ENCODE peak calls at places on chromosomes 13 and 19, in six cellular contexts. X is PC-3, U is astrocyte, F is PC-9, R is mammary epithelial cell, G is A673. W is an unnamed sample. For H3K4me1, the result is how much of the 10 kb centered on the place peaks cover.

GRCh38 chr13:27968316-27969072 is 621 bp downstream of the CDX2 start:
- DNase-seq in X (no peak), U (no peak), F (no peak), R (peak), G (no peak), W (no peak)

GRCh38 chr19:45553464-45553863 is 31.1 kb downstream of the OPA3 start:
- DNase-seq in X (no peak), U (no peak), F (no peak), R (no peak), G (no peak), W (peak)

GRCh38 chr19:2032296-2032941 is 16.9 kb upstream of the BTBD2 start:
- DNase-seq in X (peak), U (peak), F (peak), R (peak), G (peak), W (peak)

GRCh38 chr13:107642841-107643240 is 572.5 kb downstream of the LIG4 start:
- DNase-seq in X (no peak), U (no peak), F (no peak), R (no peak), G (no peak), W (no peak)

GRCh38 chr13:108194435-108194936 is 20.9 kb downstream of the LIG4 start:
- DNase-seq in X (no peak), U (no peak), F (no peak), R (no peak), G (no peak), W (no peak)

GRCh38 chr13:105805866-105806265 is 729.6 kb downstream of the EFNB2 start:
- DNase-seq in X (no peak), U (no peak), F (no peak), R (no peak), G (no peak), W (no peak)

GRCh38 chr13:27954406-27954851 is 14.7 kb downstream of the CDX2 start:
- DNase-seq in X (peak), U (no peak), F (no peak), R (no peak), G (no peak), W (peak)

GRCh38 chr13:26562538-26562890 is 5.0 kb downstream of the WASF3 start:
- DNase-seq in X (no peak), U (peak), F (no peak), R (no peak), G (no peak), W (no peak)

GRCh38 chr19:388691-389090 is 20.3 kb downstream of the C2CD4C start:
- DNase-seq in X (no peak), U (no peak), F (no peak), R (no peak), G (no peak), W (no peak)

GRCh38 chr13:75796825-75797224 is 160.7 kb downstream of the LMO7 start:
- DNase-seq in X (peak), U (no peak), F (no peak), R (no peak), G (no peak), W (no peak)

GRCh38 chr19:55253842-55254624 is 4.8 kb downstream of the PPP6R1 start:
- DNase-seq in X (no peak), U (no peak), F (no peak), R (no peak), G (no peak), W (no peak)

GRCh38 chr13:51643882-51644281 is 59.6 kb downstream of the WDFY2 start:
- DNase-seq in X (peak), U (peak), F (no peak), R (peak), G (peak), W (no peak)

GRCh38 chr19:3646336-3647092 is 19.9 kb upstream of the CACTIN start:
- DNase-seq in X (no peak), U (no peak), F (no peak), R (no peak), G (no peak), W (no peak)

GRCh38 chr13:91400094-91400462 is 1.7 kb downstream of the GPC5 start:
- DNase-seq in X (no peak), U (no peak), F (no peak), R (no peak), G (no peak), W (no peak)

GRCh38 chr19:58108546-58108817 is 10.5 kb upstream of the ZSCAN18 start:
- DNase-seq in X (no peak), U (no peak), F (no peak), R (no peak), G (no peak), W (no peak)

GRCh38 chr13:64239372-64239771 is 2823.7 kb upstream of the PCDH20 start:
- DNase-seq in X (peak), U (peak), F (no peak), R (no peak), G (peak), W (no peak)

GRCh38 chr19:12330340-12330739 is 3.1 kb downstream of the ZNF563 start:
- DNase-seq in X (no peak), U (no peak), F (no peak), R (no peak), G (no peak), W (peak)

GRCh38 chr13:42478531-42479156 is 95.3 kb upstream of the TNFSF11 start:
- DNase-seq in X (peak), U (no peak), F (no peak), R (peak), G (peak), W (peak)

GRCh38 chr19:37963190-37963947 is 56.4 kb downstream of the SIPA1L3 start:
- DNase-seq in X (no peak), U (peak), F (no peak), R (no peak), G (no peak), W (no peak)

GRCh38 chr19:4338441-4339350 is at the start of gene STAP2:
- DNase-seq in X (peak), U (no peak), F (peak), R (peak), G (no peak), W (peak)

GRCh38 chr13:43159007-43159406 is 135.6 kb downstream of the DNAJC15 start:
- DNase-seq in X (no peak), U (peak), F (peak), R (no peak), G (peak), W (no peak)

GRCh38 chr13:90105881-90106496 is 1241.5 kb upstream of the MIR17HG start:
- DNase-seq in X (peak), U (peak), F (no peak), R (no peak), G (peak), W (no peak)

GRCh38 chr19:35545855-35546381 is 492 bp downstream of the TMEM147 start:
- DNase-seq in X (peak), U (no peak), F (peak), R (peak), G (peak), W (peak)

GRCh38 chr13:97289514-97290298 is 67.6 kb downstream of the MBNL2 start:
- DNase-seq in X (peak), U (no peak), F (no peak), R (no peak), G (no peak), W (no peak)

GRCh38 chr19:17001603-17002183 is 24.9 kb downstream of the CPAMD8 start:
- DNase-seq in X (no peak), U (no peak), F (no peak), R (no peak), G (no peak), W (no peak)

GRCh38 chr13:43984292-43984691 is 104.6 kb downstream of the LACC1 start:
- DNase-seq in X (no peak), U (no peak), F (no peak), R (no peak), G (no peak), W (no peak)

GRCh38 chr13:71625183-71625582 is 241.8 kb downstream of the DACH1 start:
- DNase-seq in X (no peak), U (peak), F (no peak), R (no peak), G (peak), W (no peak)

GRCh38 chr13:69287050-69287698 is 820.5 kb upstream of the ATXN8OS start:
- DNase-seq in X (no peak), U (no peak), F (no peak), R (no peak), G (no peak), W (no peak)

GRCh38 chr13:62360609-62361008 is 945.0 kb upstream of the PCDH20 start:
- DNase-seq in X (no peak), U (no peak), F (no peak), R (no peak), G (peak), W (no peak)

GRCh38 chr19:47419789-47420188 is 462 bp upstream of the MEIS3 start:
- DNase-seq in X (no peak), U (no peak), F (no peak), R (no peak), G (no peak), W (no peak)

GRCh38 chr19:47418595-47419036 is 711 bp downstream of the MEIS3 start:
- DNase-seq in X (no peak), U (no peak), F (no peak), R (no peak), G (no peak), W (no peak)

GRCh38 chr19:47417746-47418594 is 1.4 kb downstream of the MEIS3 start:
- DNase-seq in X (no peak), U (peak), F (no peak), R (no peak), G (no peak), W (no peak)

GRCh38 chr19:47417107-47417745 is 2.1 kb downstream of the MEIS3 start:
- DNase-seq in X (no peak), U (no peak), F (no peak), R (no peak), G (peak), W (no peak)

DNA sequence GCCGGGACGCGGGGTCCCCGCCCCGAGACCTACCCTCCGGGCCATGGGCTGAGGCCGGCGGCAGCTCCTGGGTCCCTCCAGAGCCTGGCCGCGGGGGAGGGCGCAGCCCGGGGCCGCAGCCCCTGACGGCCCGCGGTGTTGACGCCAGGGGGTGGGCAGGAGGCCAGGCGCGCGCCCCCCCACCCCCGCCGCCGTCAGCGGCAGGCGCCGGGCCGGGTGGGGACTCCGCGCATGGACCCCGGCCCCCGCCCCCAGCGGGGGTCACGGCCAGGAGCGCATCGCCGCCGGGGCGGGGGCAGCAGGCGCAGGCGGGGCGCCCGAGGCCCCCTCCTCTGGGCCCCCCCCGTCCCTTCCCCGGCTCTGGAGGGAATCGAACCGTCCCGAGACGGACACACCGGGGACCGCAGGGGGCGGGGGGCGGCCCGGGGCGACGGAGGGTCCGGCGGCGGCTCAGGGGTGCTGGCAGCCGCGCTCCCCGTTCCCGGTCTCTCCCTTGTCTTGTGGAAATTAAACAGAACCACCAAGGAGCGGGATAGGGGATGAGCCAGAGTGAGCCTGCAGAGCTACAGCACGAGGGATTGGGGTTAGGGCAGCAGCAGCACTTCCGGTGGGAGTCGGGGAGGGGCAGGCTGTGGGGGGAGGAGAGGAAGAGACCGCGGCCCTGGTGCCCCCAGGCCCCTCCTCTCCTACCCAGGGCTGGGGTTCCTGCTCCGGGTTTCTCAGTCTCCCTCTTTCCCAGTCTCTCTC is at the start of gene MEIS3:
- DNase-seq in X (no peak), U (no peak), F (no peak), R (no peak), G (peak), W (no peak)
- TF ChIP-seq EZH2 in X (no peak), U (peak), F (no peak), R (no peak), G (no peak), W (no peak)

DNA sequence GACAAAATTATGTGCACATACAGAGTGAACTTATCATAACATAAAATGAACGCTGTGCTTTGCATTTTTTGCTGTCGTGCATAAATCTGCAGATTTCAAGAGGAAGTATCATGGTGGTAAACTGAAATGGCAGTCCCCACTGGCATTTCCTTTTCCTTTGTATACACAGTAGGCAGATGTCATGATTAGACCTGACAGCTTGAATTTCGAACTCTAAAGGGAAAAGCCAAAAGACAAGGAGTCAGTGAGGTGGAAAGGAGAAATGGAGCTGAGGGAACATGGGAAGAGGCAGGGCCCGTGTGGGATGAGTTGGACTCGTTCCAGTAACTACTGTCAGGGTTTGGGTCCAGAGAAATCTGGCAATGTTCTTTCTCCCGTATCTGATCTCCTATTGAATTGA is 454.1 kb upstream of the SGCG start:
- DNase-seq in X (no peak), U (no peak), F (no peak), R (no peak), G (peak), W (no peak)
- TF ChIP-seq CTCF in X (no peak), U (no peak), F (no peak), R (no peak), G (no peak), W (no peak)

DNA sequence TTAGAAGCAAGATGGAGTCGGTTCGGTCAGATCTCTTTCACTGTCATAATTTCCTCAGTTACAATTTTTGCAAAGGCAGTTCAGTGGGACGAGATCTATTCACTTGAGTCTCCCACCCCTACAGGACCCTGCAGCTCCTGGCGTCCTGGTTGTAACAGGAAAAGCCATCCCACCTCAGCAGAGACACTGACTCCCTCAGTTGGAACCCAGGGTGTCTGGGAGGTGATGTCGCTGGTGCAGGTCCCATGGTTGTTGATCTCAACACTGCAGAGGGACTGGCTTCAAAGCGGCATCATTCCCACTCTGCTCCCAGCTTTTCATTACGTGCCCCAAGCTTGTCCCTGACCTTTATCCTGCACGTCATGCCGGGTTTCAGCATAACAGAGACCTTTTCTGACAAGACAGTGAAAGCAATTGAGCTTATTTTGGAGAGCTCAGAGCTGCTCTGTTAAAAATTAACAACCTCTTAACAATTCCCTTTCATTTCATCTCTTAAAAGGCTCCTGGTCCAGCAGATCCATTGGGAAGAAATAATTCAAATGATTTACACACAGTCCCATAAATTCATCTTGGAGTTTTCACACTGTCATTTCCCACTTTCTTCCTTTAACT is 17.6 kb upstream of the COG3 start:
- DNase-seq in X (no peak), U (no peak), F (no peak), R (no peak), G (no peak), W (no peak)
- H3K4me1 ChIP-seq in X (under half), U (under half), F (under half), R (under half), G (under half), W (under half)

GRCh38 chr13:24182703-24183081 is 22.2 kb downstream of the SPATA13 start:
- DNase-seq in X (no peak), U (no peak), F (no peak), R (no peak), G (no peak), W (no peak)

GRCh38 chr13:24184855-24185254 is 24.3 kb downstream of the SPATA13 start:
- DNase-seq in X (no peak), U (no peak), F (no peak), R (no peak), G (no peak), W (no peak)

GRCh38 chr13:24184265-24184841 is 23.8 kb downstream of the SPATA13 start:
- DNase-seq in X (no peak), U (no peak), F (no peak), R (no peak), G (no peak), W (peak)

GRCh38 chr13:24181991-24182702 is 21.6 kb downstream of the SPATA13 start:
- DNase-seq in X (no peak), U (no peak), F (no peak), R (no peak), G (no peak), W (no peak)

GRCh38 chr13:24183741-24184182 is 23.2 kb downstream of the SPATA13 start:
- DNase-seq in X (no peak), U (no peak), F (no peak), R (no peak), G (no peak), W (peak)
- TF ChIP-seq EZH2 in X (no peak), U (no peak), F (no peak), R (no peak), G (no peak), W (no peak)

GRCh38 chr19:54201980-54202379 is 1.3 kb downstream of the RPS9 start:
- DNase-seq in X (no peak), U (no peak), F (no peak), R (no peak), G (no peak), W (no peak)
- TF ChIP-seq CTCF in X (no peak), U (no peak), F (no peak), R (no peak), G (no peak), W (no peak)

DNA sequence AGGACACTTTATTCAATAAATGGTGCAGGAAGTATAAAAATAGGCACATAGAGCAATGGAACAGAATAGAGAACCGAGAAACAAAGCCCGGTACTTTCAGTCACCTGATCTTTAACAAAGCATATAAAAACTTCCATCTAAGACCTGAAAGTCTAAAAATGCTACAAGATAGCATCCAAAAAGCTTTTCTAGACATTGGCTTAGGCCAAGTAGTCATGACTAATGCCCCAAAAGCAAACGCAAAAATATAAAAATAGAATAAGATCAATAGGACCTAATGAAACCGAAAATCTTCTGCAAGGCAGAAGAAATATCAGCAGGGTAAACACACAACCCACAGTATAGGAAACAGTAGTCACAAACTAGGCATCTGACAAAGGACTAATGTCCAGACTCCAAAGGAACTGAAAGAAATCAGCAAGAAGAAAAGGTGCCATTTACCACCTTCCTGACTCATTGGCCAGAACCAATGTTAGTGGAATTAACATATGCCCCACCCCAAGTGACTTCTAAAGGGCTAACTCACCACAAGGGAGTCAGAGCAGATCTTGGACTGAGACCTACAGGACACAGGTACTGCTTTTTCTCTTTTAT is 40.8 kb upstream of the CEACAM21 start:
- DNase-seq in X (no peak), U (no peak), F (no peak), R (peak), G (no peak), W (no peak)
- H3K4me1 ChIP-seq in X (under half), U (under half), F (under half), R (under half), G (under half), W (under half)

GRCh38 chr13:112342841-112343361 is 33.3 kb upstream of the SPACA7 start:
- DNase-seq in X (no peak), U (no peak), F (no peak), R (no peak), G (no peak), W (no peak)
- TF ChIP-seq EZH2 in X (no peak), U (no peak), F (no peak), R (no peak), G (no peak), W (no peak)